ENCODE peak calls at places on chromosomes 3 and 15, in four cellular contexts. One of them, this sample, is unnamed.

GRCh38 chr3:40845916-40846315 is 321.2 kb downstream of the ZNF621 start:
- DNase-seq in NCI-H1436: no peak
- DNase-seq in T47D: no peak
- DNase-seq in stimulated activated effector memory CD8-positive, alpha-beta T cell treated with anti-CD3 and anti-CD28 coated beads, Interleukin-12 subunit alpha, Interleukin-12 subunit beta, amount 100 ng/mL, for 72 hours: no peak
- DNase-seq in this sample: no peak

GRCh38 chr3:140599496-140599895 is 78.4 kb upstream of the TRIM42 start:
- DNase-seq in NCI-H1436: no peak
- DNase-seq in T47D: peak
- DNase-seq in stimulated activated effector memory CD8-positive, alpha-beta T cell treated with anti-CD3 and anti-CD28 coated beads, Interleukin-12 subunit alpha, Interleukin-12 subunit beta, amount 100 ng/mL, for 72 hours: no peak
- DNase-seq in this sample: no peak

GRCh38 chr3:125647318-125648014 is 52.2 kb upstream of the OSBPL11 start:
- DNase-seq in NCI-H1436: peak
- DNase-seq in T47D: peak
- DNase-seq in stimulated activated effector memory CD8-positive, alpha-beta T cell treated with anti-CD3 and anti-CD28 coated beads, Interleukin-12 subunit alpha, Interleukin-12 subunit beta, amount 100 ng/mL, for 72 hours: no peak
- DNase-seq in this sample: no peak

GRCh38 chr3:165837058-165837525 is at the start of gene BCHE:
- DNase-seq in NCI-H1436: peak
- DNase-seq in T47D: peak
- DNase-seq in stimulated activated effector memory CD8-positive, alpha-beta T cell treated with anti-CD3 and anti-CD28 coated beads, Interleukin-12 subunit alpha, Interleukin-12 subunit beta, amount 100 ng/mL, for 72 hours: no peak
- DNase-seq in this sample: peak

GRCh38 chr3:187821616-187822317 is 76.5 kb upstream of the BCL6 start:
- DNase-seq in NCI-H1436: no peak
- DNase-seq in T47D: no peak
- DNase-seq in stimulated activated effector memory CD8-positive, alpha-beta T cell treated with anti-CD3 and anti-CD28 coated beads, Interleukin-12 subunit alpha, Interleukin-12 subunit beta, amount 100 ng/mL, for 72 hours: no peak
- DNase-seq in this sample: no peak

GRCh38 chr3:18062289-18063025 is 320.0 kb upstream of the TBC1D5 start:
- DNase-seq in NCI-H1436: no peak
- DNase-seq in T47D: no peak
- DNase-seq in stimulated activated effector memory CD8-positive, alpha-beta T cell treated with anti-CD3 and anti-CD28 coated beads, Interleukin-12 subunit alpha, Interleukin-12 subunit beta, amount 100 ng/mL, for 72 hours: no peak
- DNase-seq in this sample: peak

GRCh38 chr3:187291512-187292132 is at the start of gene MASP1:
- DNase-seq in NCI-H1436: no peak
- DNase-seq in T47D: no peak
- DNase-seq in stimulated activated effector memory CD8-positive, alpha-beta T cell treated with anti-CD3 and anti-CD28 coated beads, Interleukin-12 subunit alpha, Interleukin-12 subunit beta, amount 100 ng/mL, for 72 hours: no peak
- DNase-seq in this sample: no peak

GRCh38 chr15:79972861-79973260 is 1.9 kb upstream of the BCL2A1 start:
- DNase-seq in NCI-H1436: no peak
- DNase-seq in T47D: no peak
- DNase-seq in stimulated activated effector memory CD8-positive, alpha-beta T cell treated with anti-CD3 and anti-CD28 coated beads, Interleukin-12 subunit alpha, Interleukin-12 subunit beta, amount 100 ng/mL, for 72 hours: no peak
- DNase-seq in this sample: no peak

GRCh38 chr15:44312108-44312507 is 23.6 kb downstream of the GOLM2 start:
- DNase-seq in NCI-H1436: no peak
- DNase-seq in T47D: no peak
- DNase-seq in stimulated activated effector memory CD8-positive, alpha-beta T cell treated with anti-CD3 and anti-CD28 coated beads, Interleukin-12 subunit alpha, Interleukin-12 subunit beta, amount 100 ng/mL, for 72 hours: no peak
- DNase-seq in this sample: no peak

GRCh38 chr3:182248349-182248880 is 536.7 kb downstream of the SOX2 start:
- DNase-seq in NCI-H1436: no peak
- DNase-seq in T47D: peak
- DNase-seq in stimulated activated effector memory CD8-positive, alpha-beta T cell treated with anti-CD3 and anti-CD28 coated beads, Interleukin-12 subunit alpha, Interleukin-12 subunit beta, amount 100 ng/mL, for 72 hours: no peak
- DNase-seq in this sample: no peak

GRCh38 chr3:192772495-192772894 is 45.2 kb upstream of the FGF12 start:
- DNase-seq in NCI-H1436: peak
- DNase-seq in T47D: peak
- DNase-seq in stimulated activated effector memory CD8-positive, alpha-beta T cell treated with anti-CD3 and anti-CD28 coated beads, Interleukin-12 subunit alpha, Interleukin-12 subunit beta, amount 100 ng/mL, for 72 hours: no peak
- DNase-seq in this sample: peak